ENCODE peak calls at places on chromosomes 13 and 19, in seven cellular contexts. One of them, this sample, is unnamed.

GRCh38 chr19:7513809-7514642 is 1.9 kb upstream of the ZNF358 start:
- DNase-seq in CD8-positive, alpha-beta T cell: no peak
- DNase-seq in heart left ventricle: no peak
- DNase-seq in kidney epithelial cell: no peak
- DNase-seq in fibroblast of villous mesenchyme: no peak
- DNase-seq in mammary epithelial cell: no peak
- DNase-seq in lower leg skin: no peak
- DNase-seq in this sample: no peak

GRCh38 chr13:44936246-44936645 is 53.0 kb downstream of the NUFIP1 start:
- DNase-seq in fibroblast of villous mesenchyme: no peak
- DNase-seq in mammary epithelial cell: no peak
- DNase-seq in heart left ventricle: no peak
- DNase-seq in lower leg skin: no peak
- DNase-seq in kidney epithelial cell: no peak
- DNase-seq in CD8-positive, alpha-beta T cell: no peak
- DNase-seq in this sample: no peak

GRCh38 chr13:30191491-30192100 is 115.8 kb downstream of the KATNAL1 start:
- DNase-seq in lower leg skin: no peak
- DNase-seq in kidney epithelial cell: no peak
- DNase-seq in mammary epithelial cell: peak
- DNase-seq in CD8-positive, alpha-beta T cell: no peak
- DNase-seq in fibroblast of villous mesenchyme: no peak
- DNase-seq in heart left ventricle: no peak
- DNase-seq in this sample: peak

GRCh38 chr13:19089315-19089714 is 92.3 kb downstream of the TUBA3C start:
- DNase-seq in heart left ventricle: no peak
- DNase-seq in CD8-positive, alpha-beta T cell: no peak
- DNase-seq in lower leg skin: no peak
- DNase-seq in mammary epithelial cell: no peak
- DNase-seq in kidney epithelial cell: no peak
- DNase-seq in fibroblast of villous mesenchyme: no peak
- DNase-seq in this sample: peak

GRCh38 chr13:40102854-40103253 is 447.4 kb downstream of the COG6 start:
- DNase-seq in kidney epithelial cell: peak
- DNase-seq in heart left ventricle: no peak
- DNase-seq in fibroblast of villous mesenchyme: peak
- DNase-seq in CD8-positive, alpha-beta T cell: peak
- DNase-seq in lower leg skin: no peak
- DNase-seq in mammary epithelial cell: peak
- DNase-seq in this sample: no peak

GRCh38 chr19:28990522-28990921 is 222.4 kb downstream of the UQCRFS1 start:
- DNase-seq in CD8-positive, alpha-beta T cell: no peak
- DNase-seq in kidney epithelial cell: no peak
- DNase-seq in mammary epithelial cell: no peak
- DNase-seq in fibroblast of villous mesenchyme: no peak
- DNase-seq in heart left ventricle: no peak
- DNase-seq in lower leg skin: no peak
- DNase-seq in this sample: no peak

GRCh38 chr13:76993021-76993420 is 1.1 kb downstream of the CLN5 start:
- DNase-seq in heart left ventricle: no peak
- DNase-seq in kidney epithelial cell: no peak
- DNase-seq in CD8-positive, alpha-beta T cell: no peak
- DNase-seq in lower leg skin: no peak
- DNase-seq in fibroblast of villous mesenchyme: peak
- DNase-seq in mammary epithelial cell: peak
- DNase-seq in this sample: no peak

GRCh38 chr13:50796463-50796862 is 47.0 kb downstream of the DLEU7 start:
- DNase-seq in fibroblast of villous mesenchyme: no peak
- DNase-seq in mammary epithelial cell: no peak
- DNase-seq in kidney epithelial cell: no peak
- DNase-seq in heart left ventricle: no peak
- DNase-seq in CD8-positive, alpha-beta T cell: no peak
- DNase-seq in lower leg skin: no peak
- DNase-seq in this sample: no peak

GRCh38 chr13:21009036-21009435 is 52.4 kb downstream of the LATS2 start:
- DNase-seq in fibroblast of villous mesenchyme: no peak
- DNase-seq in mammary epithelial cell: no peak
- DNase-seq in CD8-positive, alpha-beta T cell: no peak
- DNase-seq in heart left ventricle: no peak
- DNase-seq in kidney epithelial cell: no peak
- DNase-seq in lower leg skin: no peak
- DNase-seq in this sample: no peak

GRCh38 chr13:62337109-62337880 is 921.6 kb upstream of the PCDH20 start:
- DNase-seq in heart left ventricle: no peak
- DNase-seq in fibroblast of villous mesenchyme: no peak
- DNase-seq in lower leg skin: no peak
- DNase-seq in CD8-positive, alpha-beta T cell: no peak
- DNase-seq in mammary epithelial cell: no peak
- DNase-seq in kidney epithelial cell: no peak
- DNase-seq in this sample: no peak

GRCh38 chr19:8610041-8610927 is at the start of gene ADAMTS10:
- DNase-seq in lower leg skin: no peak
- DNase-seq in kidney epithelial cell: no peak
- DNase-seq in heart left ventricle: peak
- DNase-seq in mammary epithelial cell: no peak
- DNase-seq in CD8-positive, alpha-beta T cell: no peak
- DNase-seq in fibroblast of villous mesenchyme: peak
- DNase-seq in this sample: no peak

GRCh38 chr13:110307697-110308376 is 753 bp downstream of the COL4A2 start:
- DNase-seq in kidney epithelial cell: no peak
- DNase-seq in lower leg skin: no peak
- DNase-seq in fibroblast of villous mesenchyme: peak
- DNase-seq in mammary epithelial cell: peak
- DNase-seq in CD8-positive, alpha-beta T cell: no peak
- DNase-seq in heart left ventricle: peak
- DNase-seq in this sample: no peak

GRCh38 chr13:110521296-110521680 is 40.2 kb downstream of the RAB20 start:
- DNase-seq in CD8-positive, alpha-beta T cell: no peak
- DNase-seq in kidney epithelial cell: no peak
- DNase-seq in fibroblast of villous mesenchyme: no peak
- DNase-seq in heart left ventricle: no peak
- DNase-seq in lower leg skin: no peak
- DNase-seq in mammary epithelial cell: no peak
- DNase-seq in this sample: no peak

GRCh38 chr19:33385956-33386355 is 12.4 kb downstream of the CEBPG start:
- DNase-seq in lower leg skin: no peak
- DNase-seq in CD8-positive, alpha-beta T cell: no peak
- DNase-seq in kidney epithelial cell: no peak
- DNase-seq in heart left ventricle: peak
- DNase-seq in fibroblast of villous mesenchyme: no peak
- DNase-seq in mammary epithelial cell: no peak
- DNase-seq in this sample: no peak

GRCh38 chr13:65336916-65337315 is 1893.2 kb downstream of the PCDH9 start:
- DNase-seq in kidney epithelial cell: no peak
- DNase-seq in heart left ventricle: no peak
- DNase-seq in lower leg skin: no peak
- DNase-seq in fibroblast of villous mesenchyme: peak
- DNase-seq in CD8-positive, alpha-beta T cell: no peak
- DNase-seq in mammary epithelial cell: no peak
- DNase-seq in this sample: no peak

GRCh38 chr13:91313103-91313502 is 34.4 kb upstream of the MIR17HG start:
- DNase-seq in CD8-positive, alpha-beta T cell: no peak
- DNase-seq in lower leg skin: no peak
- DNase-seq in mammary epithelial cell: peak
- DNase-seq in kidney epithelial cell: no peak
- DNase-seq in heart left ventricle: no peak
- DNase-seq in fibroblast of villous mesenchyme: peak
- DNase-seq in this sample: peak

GRCh38 chr13:19959831-19960672 is 1.5 kb downstream of the ZMYM2 start:
- DNase-seq in kidney epithelial cell: peak
- DNase-seq in mammary epithelial cell: peak
- DNase-seq in lower leg skin: peak
- DNase-seq in CD8-positive, alpha-beta T cell: peak
- DNase-seq in fibroblast of villous mesenchyme: peak
- DNase-seq in heart left ventricle: peak
- DNase-seq in this sample: peak

GRCh38 chr13:113166266-113166665 is 7.8 kb downstream of the PROZ start:
- DNase-seq in mammary epithelial cell: no peak
- DNase-seq in lower leg skin: no peak
- DNase-seq in kidney epithelial cell: no peak
- DNase-seq in fibroblast of villous mesenchyme: no peak
- DNase-seq in heart left ventricle: no peak
- DNase-seq in CD8-positive, alpha-beta T cell: no peak
- DNase-seq in this sample: no peak

GRCh38 chr13:113162783-113163685 is 4.6 kb downstream of the PROZ start:
- DNase-seq in mammary epithelial cell: no peak
- DNase-seq in kidney epithelial cell: no peak
- DNase-seq in CD8-positive, alpha-beta T cell: no peak
- DNase-seq in fibroblast of villous mesenchyme: no peak
- DNase-seq in lower leg skin: no peak
- DNase-seq in heart left ventricle: no peak
- DNase-seq in this sample: no peak

GRCh38 chr13:113166681-113167080 is 8.2 kb downstream of the PROZ start:
- DNase-seq in CD8-positive, alpha-beta T cell: no peak
- DNase-seq in kidney epithelial cell: no peak
- DNase-seq in fibroblast of villous mesenchyme: no peak
- DNase-seq in heart left ventricle: no peak
- DNase-seq in lower leg skin: no peak
- DNase-seq in mammary epithelial cell: no peak
- DNase-seq in this sample: no peak

GRCh38 chr13:113161433-113161832 is 3.0 kb downstream of the PROZ start:
- DNase-seq in lower leg skin: no peak
- DNase-seq in CD8-positive, alpha-beta T cell: no peak
- DNase-seq in heart left ventricle: no peak
- DNase-seq in fibroblast of villous mesenchyme: no peak
- DNase-seq in kidney epithelial cell: no peak
- DNase-seq in mammary epithelial cell: no peak
- DNase-seq in this sample: no peak

GRCh38 chr13:113164492-113164891 is 6.0 kb downstream of the PROZ start:
- DNase-seq in kidney epithelial cell: no peak
- DNase-seq in fibroblast of villous mesenchyme: no peak
- DNase-seq in lower leg skin: no peak
- DNase-seq in mammary epithelial cell: no peak
- DNase-seq in CD8-positive, alpha-beta T cell: no peak
- DNase-seq in heart left ventricle: no peak
- DNase-seq in this sample: no peak
- H3K4me3 ChIP-seq in kidney epithelial cell: no peak
- H3K4me3 ChIP-seq in fibroblast of villous mesenchyme: no peak
- H3K4me3 ChIP-seq in lower leg skin: no peak
- H3K4me3 ChIP-seq in mammary epithelial cell: no peak
- H3K4me3 ChIP-seq in CD8-positive, alpha-beta T cell: no peak
- H3K4me3 ChIP-seq in heart left ventricle: no peak
- H3K4me3 ChIP-seq in this sample: no peak

DNA sequence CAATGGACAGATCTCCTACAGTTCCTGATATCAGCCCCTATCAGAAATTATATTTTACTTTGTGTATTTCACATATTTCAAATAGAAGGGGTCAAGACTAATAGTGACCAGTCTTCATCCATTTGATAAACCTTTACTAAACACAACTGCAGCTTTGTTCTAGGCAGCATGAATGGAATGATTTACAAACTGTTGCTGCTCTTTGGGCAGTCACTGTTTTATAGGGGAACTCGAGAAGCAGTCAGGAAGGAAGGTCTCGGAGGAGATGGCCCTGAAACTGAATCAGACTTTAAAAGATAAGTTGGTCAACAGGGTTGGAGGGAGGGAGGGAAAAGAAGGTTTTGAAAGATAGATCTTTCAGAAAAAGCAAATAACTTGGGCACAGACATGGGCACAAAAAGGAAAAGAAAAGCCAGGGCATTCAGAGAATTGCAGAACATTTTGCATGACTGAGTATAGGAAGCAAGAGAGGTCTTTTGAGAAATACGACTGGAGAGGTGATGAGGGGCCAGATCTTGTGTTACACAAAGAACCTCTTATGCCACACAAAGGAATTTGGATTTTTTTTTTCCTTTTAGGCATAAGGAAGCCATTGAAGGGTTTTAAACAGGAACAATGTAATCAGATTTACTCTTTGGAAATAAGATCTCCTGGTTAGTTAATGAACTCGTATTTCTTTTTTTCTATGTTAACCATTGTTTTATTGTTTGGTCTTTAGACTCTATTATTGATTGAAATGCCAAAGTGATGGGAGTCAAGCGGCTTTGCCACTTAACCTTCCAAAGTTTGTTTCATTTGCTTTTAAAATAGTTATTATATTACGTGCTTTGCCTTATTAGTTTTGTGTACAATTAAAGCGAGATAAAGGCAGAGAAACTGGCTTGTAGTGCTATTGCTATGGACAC is 37.5 kb upstream of the SACS start:
- DNase-seq in kidney epithelial cell: no peak
- DNase-seq in lower leg skin: no peak
- DNase-seq in fibroblast of villous mesenchyme: no peak
- DNase-seq in mammary epithelial cell: no peak
- DNase-seq in heart left ventricle: no peak
- DNase-seq in CD8-positive, alpha-beta T cell: no peak
- DNase-seq in this sample: no peak
- TF ChIP-seq CTCF in kidney epithelial cell: no peak
- TF ChIP-seq CTCF in lower leg skin: no peak
- TF ChIP-seq CTCF in fibroblast of villous mesenchyme: no peak
- TF ChIP-seq CTCF in mammary epithelial cell: no peak
- TF ChIP-seq CTCF in heart left ventricle: no peak
- TF ChIP-seq CTCF in CD8-positive, alpha-beta T cell: no peak
- TF ChIP-seq CTCF in this sample: no peak

GRCh38 chr19:45646345-45646698 is 7.1 kb upstream of the EML2 start:
- DNase-seq in kidney epithelial cell: no peak
- DNase-seq in fibroblast of villous mesenchyme: no peak
- DNase-seq in lower leg skin: no peak
- DNase-seq in heart left ventricle: no peak
- DNase-seq in CD8-positive, alpha-beta T cell: no peak
- DNase-seq in mammary epithelial cell: no peak
- DNase-seq in this sample: no peak
- H3K4me3 ChIP-seq in kidney epithelial cell: no peak
- H3K4me3 ChIP-seq in fibroblast of villous mesenchyme: peak
- H3K4me3 ChIP-seq in lower leg skin: no peak
- H3K4me3 ChIP-seq in heart left ventricle: peak
- H3K4me3 ChIP-seq in CD8-positive, alpha-beta T cell: peak
- H3K4me3 ChIP-seq in mammary epithelial cell: no peak
- H3K4me3 ChIP-seq in this sample: peak

GRCh38 chr19:49073514-49074378 is 1.2 kb upstream of the KCNA7 start:
- DNase-seq in CD8-positive, alpha-beta T cell: no peak
- DNase-seq in mammary epithelial cell: peak
- DNase-seq in lower leg skin: no peak
- DNase-seq in kidney epithelial cell: no peak
- DNase-seq in heart left ventricle: no peak
- DNase-seq in fibroblast of villous mesenchyme: no peak
- DNase-seq in this sample: no peak
- TF ChIP-seq CTCF in CD8-positive, alpha-beta T cell: no peak
- TF ChIP-seq CTCF in mammary epithelial cell: peak
- TF ChIP-seq CTCF in lower leg skin: no peak
- TF ChIP-seq CTCF in kidney epithelial cell: peak
- TF ChIP-seq CTCF in heart left ventricle: no peak
- TF ChIP-seq CTCF in fibroblast of villous mesenchyme: peak
- TF ChIP-seq CTCF in this sample: peak